ENCODE peak calls at places on chromosomes 1 and 21, in six cellular contexts. O is stimulated activated CD8-positive, alpha-beta memory T cell treated with anti-CD3 and anti-CD28 coated beads, Interleukin-4, amount 100 ng/mL, for 1 hour; M is Ammon's horn; I is neural crest cell; P is stimulated activated naive CD8-positive, alpha-beta T cell treated with anti-CD3 and anti-CD28 coated beads, Interleukin-15, amount 100 ng/mL, for 72 hours; G is amygdala. S is an unnamed sample.

GRCh38 chr1:52697795-52698674 is at the start of gene COA7:
- DNase-seq in O (peak), M (peak), I (peak), P (peak), G (peak), S (peak)

GRCh38 chr21:36901575-36901974 is 64.9 kb downstream of the HLCS start:
- DNase-seq in O (no peak), M (no peak), I (no peak), P (no peak), G (no peak), S (no peak)

GRCh38 chr1:18681423-18681835 is 50.8 kb downstream of the PAX7 start:
- DNase-seq in O (no peak), M (peak), I (peak), P (no peak), G (no peak), S (peak)

GRCh38 chr1:34378968-34379729 is 202.4 kb downstream of the C1orf94 start:
- DNase-seq in O (no peak), M (no peak), I (no peak), P (no peak), G (no peak), S (no peak)

GRCh38 chr1:187971851-187972250 is 1143.1 kb downstream of the PLA2G4A start:
- DNase-seq in O (no peak), M (no peak), I (no peak), P (no peak), G (no peak), S (no peak)

GRCh38 chr1:156510709-156511108 is 10.1 kb upstream of the MEF2D start:
- DNase-seq in O (no peak), M (peak), I (no peak), P (no peak), G (peak), S (no peak)

GRCh38 chr1:112544753-112545152 is 36.0 kb downstream of the WNT2B start:
- DNase-seq in O (no peak), M (no peak), I (no peak), P (no peak), G (no peak), S (no peak)

GRCh38 chr1:180527270-180527669 is 24.9 kb upstream of the ACBD6 start:
- DNase-seq in O (no peak), M (no peak), I (no peak), P (no peak), G (no peak), S (no peak)

GRCh38 chr1:226109829-226110248 is 47.3 kb downstream of the H3-3A start:
- DNase-seq in O (peak), M (peak), I (peak), P (peak), G (peak), S (peak)

GRCh38 chr1:10693497-10694273 is 102.8 kb downstream of the CASZ1 start:
- DNase-seq in O (no peak), M (no peak), I (no peak), P (peak), G (no peak), S (no peak)

GRCh38 chr1:15662539-15662938 is 21.6 kb upstream of the PLEKHM2 start:
- DNase-seq in O (no peak), M (no peak), I (no peak), P (no peak), G (no peak), S (no peak)

GRCh38 chr1:10210841-10211804 is 753 bp downstream of the KIF1B start:
- DNase-seq in O (no peak), M (peak), I (peak), P (peak), G (peak), S (no peak)

GRCh38 chr1:71677541-71677940 is 596.7 kb upstream of the ZRANB2 start:
- DNase-seq in O (no peak), M (no peak), I (no peak), P (no peak), G (no peak), S (no peak)

GRCh38 chr1:15962671-15963362 is 13.1 kb downstream of the ZBTB17 start:
- DNase-seq in O (no peak), M (no peak), I (no peak), P (no peak), G (no peak), S (no peak)

GRCh38 chr1:103160281-103160680 is 52.0 kb upstream of the COL11A1 start:
- DNase-seq in O (no peak), M (no peak), I (no peak), P (no peak), G (no peak), S (no peak)

GRCh38 chr1:31069392-31069791 is 3.9 kb upstream of the PUM1 start:
- DNase-seq in O (no peak), M (no peak), I (no peak), P (no peak), G (no peak), S (no peak)

GRCh38 chr1:165598676-165599059 is 32.4 kb upstream of the MGST3 start:
- DNase-seq in O (no peak), M (no peak), I (no peak), P (no peak), G (no peak), S (no peak)

GRCh38 chr1:77832889-77833288 is 53.4 kb downstream of the MIGA1 start:
- DNase-seq in O (no peak), M (peak), I (no peak), P (no peak), G (no peak), S (no peak)

GRCh38 chr1:52662645-52663313 is 29.8 kb downstream of the SHISAL2A start:
- DNase-seq in O (no peak), M (no peak), I (peak), P (no peak), G (no peak), S (peak)

GRCh38 chr1:228008391-228009115 is 1.8 kb downstream of the WNT3A start:
- DNase-seq in O (no peak), M (no peak), I (no peak), P (no peak), G (no peak), S (no peak)

GRCh38 chr1:232873412-232873811 is 68.2 kb downstream of the MAP10 start:
- DNase-seq in O (no peak), M (no peak), I (no peak), P (no peak), G (no peak), S (no peak)

GRCh38 chr1:46223472-46223943 is 20.4 kb downstream of the LURAP1 start:
- DNase-seq in O (no peak), M (peak), I (peak), P (peak), G (peak), S (peak)

GRCh38 chr1:212696721-212697331 is 2.8 kb downstream of the BATF3 start:
- DNase-seq in O (no peak), M (no peak), I (no peak), P (no peak), G (no peak), S (no peak)

GRCh38 chr1:246067432-246068021 is 439.6 kb downstream of the SMYD3 start:
- DNase-seq in O (no peak), M (peak), I (no peak), P (peak), G (no peak), S (no peak)

GRCh38 chr1:35390600-35391494 is 122.3 kb downstream of the ZMYM4 start:
- DNase-seq in O (no peak), M (no peak), I (no peak), P (no peak), G (no peak), S (no peak)